ENCODE peak calls at places on chromosomes 16 and 17, in four cellular contexts. H is K562, J is GM12878, N is H1. R is an unnamed sample.

GRCh38 chr17:77371117-77371887 is 230.5 kb downstream of the SEC14L1 start:
- DNase-seq in H (no peak), J (no peak), N (no peak), R (no peak)

GRCh38 chr17:16250635-16251034 is 33.6 kb downstream of the PIGL start:
- DNase-seq in H (no peak), J (no peak), N (no peak), R (no peak)

GRCh38 chr17:78879679-78880186 is 23.3 kb downstream of the CEP295NL start:
- DNase-seq in H (peak; percentile 45), J (no peak), N (no peak), R (no peak)

GRCh38 chr16:20023190-20023589 is 50.5 kb downstream of the GPR139 start:
- DNase-seq in H (peak; percentile 14), J (no peak), N (no peak), R (no peak)

GRCh38 chr17:70661342-70662222 is 492.2 kb downstream of the KCNJ2 start:
- DNase-seq in H (no peak), J (no peak), N (no peak), R (no peak)

GRCh38 chr17:59830846-59831486 is 61.8 kb downstream of the TUBD1 start:
- DNase-seq in H (no peak), J (no peak), N (no peak), R (no peak)

GRCh38 chr16:57245472-57246113 is 534 bp downstream of the ARL2BP start:
- DNase-seq in H (no peak), J (no peak), N (no peak), R (peak; percentile 8)

GRCh38 chr17:44909681-44910144 is 5.6 kb downstream of the GFAP start:
- DNase-seq in H (no peak), J (no peak), N (no peak), R (no peak)

GRCh38 chr16:27600386-27600785 is 50.4 kb downstream of the KATNIP start:
- DNase-seq in H (no peak), J (no peak), N (peak; percentile 51), R (no peak)

GRCh38 chr17:48443712-48444111 is 13.7 kb upstream of the SKAP1 start:
- DNase-seq in H (no peak), J (no peak), N (no peak), R (no peak)

GRCh38 chr17:47732399-47733046 is 513 bp upstream of the TBX21 start:
- DNase-seq in H (no peak), J (no peak), N (no peak), R (no peak)

GRCh38 chr17:7822126-7822525 is 11.9 kb upstream of the KDM6B start:
- DNase-seq in H (no peak), J (no peak), N (no peak), R (no peak)
- TF ChIP-seq ZNF274 in H (no peak), J (no peak), N (no peak), R (no peak)

GRCh38 chr16:85382717-85383118 is 230.4 kb upstream of the GSE1 start:
- DNase-seq in H (no peak), J (no peak), N (no peak), R (no peak)

GRCh38 chr16:85385463-85386331 is 227.4 kb upstream of the GSE1 start:
- DNase-seq in H (peak; percentile 58), J (no peak), N (peak; percentile 44), R (no peak)

GRCh38 chr16:85384831-85385462 is 228.2 kb upstream of the GSE1 start:
- DNase-seq in H (no peak), J (no peak), N (peak; percentile 56), R (no peak)

GRCh38 chr16:85381738-85382592 is 231.2 kb upstream of the GSE1 start:
- DNase-seq in H (peak; percentile 98), J (no peak), N (no peak), R (no peak)

DNA sequence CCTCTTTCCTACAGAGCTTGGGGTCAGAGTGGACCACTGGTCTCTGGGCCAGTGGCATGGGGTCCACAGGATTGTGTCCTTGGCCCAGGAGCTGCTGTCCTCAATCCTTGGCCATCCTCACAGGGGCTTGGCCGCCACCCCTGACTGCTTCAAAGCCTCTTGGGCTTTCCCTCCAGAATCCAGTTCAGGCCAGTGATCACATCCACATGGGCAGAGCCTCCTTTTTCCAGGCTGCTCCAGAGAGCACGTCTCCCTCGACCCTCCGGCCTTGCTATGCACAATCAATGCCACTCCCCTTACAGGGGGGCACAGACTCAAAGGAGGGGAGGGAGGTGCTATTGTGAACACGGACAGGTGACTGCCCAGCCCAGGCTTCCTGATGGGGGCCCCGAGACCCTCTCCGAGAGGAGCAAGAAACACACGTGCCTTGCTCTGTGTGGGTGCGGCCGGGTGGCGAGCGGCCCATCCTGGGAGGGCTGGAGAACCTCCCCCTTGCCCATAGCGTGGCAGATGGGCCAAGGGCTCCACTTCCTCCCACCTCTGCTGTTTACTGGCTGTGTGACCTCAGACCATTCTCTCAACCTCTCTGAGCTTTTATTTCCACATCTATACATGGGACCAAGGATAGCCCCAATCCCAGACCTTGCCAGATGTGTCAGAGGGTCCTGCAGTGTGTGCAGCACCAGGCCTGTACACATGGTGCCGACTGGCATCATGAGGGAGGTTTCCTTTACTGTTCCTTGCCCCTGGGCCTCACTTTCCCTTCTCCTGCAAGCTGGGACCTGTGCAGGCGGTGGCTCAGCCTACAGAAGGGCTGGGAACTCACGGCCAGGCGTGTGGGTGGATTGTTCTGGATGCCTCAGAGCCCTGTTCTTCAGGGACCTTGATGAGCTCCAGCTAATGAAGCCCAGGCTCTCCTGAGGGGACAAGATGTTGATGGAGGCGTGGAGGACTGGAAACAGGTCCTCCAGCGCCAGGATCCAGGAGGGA is 229.0 kb upstream of the GSE1 start:
- DNase-seq in H (no peak), J (no peak), N (peak; percentile 45), R (no peak)
- TF ChIP-seq ATF3 in H (no peak), J (no peak), N (no peak), R (no peak)

DNA sequence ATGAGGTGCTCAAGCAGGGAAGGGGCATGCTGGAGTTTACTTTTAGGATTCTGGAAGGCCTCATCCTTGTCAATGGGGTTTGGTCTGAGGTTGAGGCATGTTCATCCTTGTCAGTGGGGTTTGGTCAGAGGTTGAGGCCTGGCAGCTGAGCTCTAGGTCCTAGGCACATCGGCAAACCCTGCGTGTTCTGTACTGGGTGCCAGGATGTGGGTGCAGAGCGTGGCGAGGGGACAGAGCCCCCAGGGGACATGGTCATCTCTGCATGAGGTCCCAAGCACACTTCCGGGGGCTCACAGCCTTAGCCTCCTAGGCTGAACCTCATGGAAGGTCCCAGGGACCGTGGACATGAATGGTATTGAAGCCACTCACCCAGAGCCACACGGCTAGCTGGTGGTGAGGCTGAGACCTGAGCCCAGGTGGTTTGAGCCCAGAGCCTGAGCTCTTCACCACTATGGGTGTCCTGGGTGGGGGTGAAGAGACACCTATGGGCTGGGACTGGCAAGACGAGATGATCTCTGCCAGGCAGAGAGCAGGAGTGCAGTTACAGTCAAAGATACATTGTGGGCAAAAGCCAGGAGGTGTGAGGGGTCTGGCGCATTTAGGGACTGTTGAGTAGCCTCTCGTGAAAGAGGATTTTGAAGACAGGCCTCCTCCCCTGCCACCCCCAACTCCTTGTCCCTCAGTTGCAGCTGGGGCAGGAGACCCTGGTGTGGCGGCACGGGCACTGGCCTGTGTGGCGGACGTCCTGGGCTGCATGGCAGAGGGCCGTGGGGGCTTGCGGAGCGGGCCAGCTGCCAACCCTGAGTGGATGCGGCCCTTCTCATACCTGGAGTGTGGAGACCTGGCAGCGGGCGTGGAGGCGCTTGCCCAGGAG is 19.3 kb downstream of the FCSK start:
- DNase-seq in H (no peak), J (no peak), N (no peak), R (no peak)
- TF ChIP-seq ZNF274 in H (no peak), J (no peak), N (no peak), R (no peak)

DNA sequence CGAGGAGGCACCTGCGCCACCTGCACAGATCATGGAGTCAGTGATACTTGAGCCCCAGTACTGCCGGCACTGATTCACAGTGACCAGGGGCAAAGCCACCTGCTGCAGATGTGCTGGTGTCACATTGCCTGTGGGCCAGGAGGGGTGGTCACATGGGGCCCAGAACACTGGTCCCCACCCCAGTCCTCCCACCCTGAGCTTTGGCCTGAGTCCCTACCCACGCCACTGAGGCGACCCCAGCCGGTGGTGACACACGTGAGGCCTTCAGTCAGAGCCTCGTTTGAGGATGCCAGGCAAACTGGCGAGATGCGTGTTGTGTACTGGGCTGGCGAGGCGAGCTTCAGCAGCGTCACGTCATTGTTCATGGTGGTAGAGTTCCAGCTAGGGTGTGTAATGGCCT is 1.5 kb downstream of the CTRL start:
- DNase-seq in H (no peak), J (no peak), N (no peak), R (no peak)
- TF ChIP-seq ATF3 in H (no peak), J (no peak), N (no peak), R (no peak)

DNA sequence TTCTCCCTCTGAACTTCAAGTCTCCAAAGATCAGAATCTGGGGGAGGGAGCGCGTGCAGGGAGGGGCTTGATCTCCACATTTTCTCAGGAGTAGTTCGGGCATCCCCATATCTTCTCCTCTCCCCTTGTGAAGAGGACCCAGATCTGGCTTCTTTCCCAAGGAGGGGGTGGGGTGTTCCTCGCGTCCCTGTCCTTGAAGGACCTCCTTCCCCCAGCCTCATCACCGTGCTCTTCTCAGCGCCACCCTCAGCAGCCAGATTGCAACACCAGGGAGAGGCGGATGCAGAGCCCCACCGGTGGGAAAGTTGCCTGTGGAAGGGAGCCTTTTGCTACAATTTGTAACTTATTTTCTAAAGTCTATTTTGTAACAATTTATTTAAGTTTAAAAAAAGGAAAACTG is 5.7 kb downstream of the PRSS53 start:
- DNase-seq in H (no peak), J (no peak), N (no peak), R (no peak)
- TF ChIP-seq ZNF274 in H (no peak), J (no peak), N (no peak), R (no peak)

GRCh38 chr17:55762086-55762858 is 11.4 kb downstream of the PCTP start:
- DNase-seq in H (no peak), J (no peak), N (no peak), R (no peak)
- TF ChIP-seq ATF3 in H (no peak), J (no peak), N (no peak), R (no peak)

GRCh38 chr17:19333736-19334290 is 28.7 kb downstream of the B9D1 start:
- DNase-seq in H (no peak), J (no peak), N (no peak), R (no peak)
- TF ChIP-seq ZNF274 in H (no peak), J (no peak), N (no peak), R (no peak)